ENCODE peak calls at places on chromosomes 7 and 10, in six cellular contexts. One of them, this sample, is unnamed.
A peak's percentile ranks its signal among the peaks of the same experiment; 100 is the strongest.

GRCh38 chr10:44571701-44572100 is 186.8 kb upstream of the CXCL12 start:
- DNase-seq in stimulated activated CD4-positive, alpha-beta T cell treated with anti-CD3 and anti-CD28 coated beads, Interleukin-2, amount 100 ng/mL, for 24 hours: no peak
- DNase-seq in activated CD8-positive, alpha-beta memory T cell treated with anti-CD3 and anti-CD28 coated beads for 48 hours: no peak
- DNase-seq in HS-5: peak; percentile 9
- DNase-seq in psoas muscle: no peak
- DNase-seq in HEK293T: no peak
- DNase-seq in this sample: no peak

GRCh38 chr7:124152859-124153692 is 120.2 kb upstream of the TMEM229A start:
- DNase-seq in stimulated activated CD4-positive, alpha-beta T cell treated with anti-CD3 and anti-CD28 coated beads, Interleukin-2, amount 100 ng/mL, for 24 hours: no peak
- DNase-seq in activated CD8-positive, alpha-beta memory T cell treated with anti-CD3 and anti-CD28 coated beads for 48 hours: no peak
- DNase-seq in HS-5: no peak
- DNase-seq in psoas muscle: no peak
- DNase-seq in HEK293T: peak; percentile 35
- DNase-seq in this sample: no peak

GRCh38 chr7:75900617-75901315 is 14.2 kb upstream of the POR start:
- DNase-seq in stimulated activated CD4-positive, alpha-beta T cell treated with anti-CD3 and anti-CD28 coated beads, Interleukin-2, amount 100 ng/mL, for 24 hours: no peak
- DNase-seq in activated CD8-positive, alpha-beta memory T cell treated with anti-CD3 and anti-CD28 coated beads for 48 hours: no peak
- DNase-seq in HS-5: no peak
- DNase-seq in psoas muscle: no peak
- DNase-seq in HEK293T: no peak
- DNase-seq in this sample: no peak

GRCh38 chr7:2006231-2006771 is 226.4 kb downstream of the MAD1L1 start:
- DNase-seq in stimulated activated CD4-positive, alpha-beta T cell treated with anti-CD3 and anti-CD28 coated beads, Interleukin-2, amount 100 ng/mL, for 24 hours: no peak
- DNase-seq in activated CD8-positive, alpha-beta memory T cell treated with anti-CD3 and anti-CD28 coated beads for 48 hours: no peak
- DNase-seq in HS-5: no peak
- DNase-seq in psoas muscle: no peak
- DNase-seq in HEK293T: no peak
- DNase-seq in this sample: no peak

GRCh38 chr7:131546583-131547111 is 9.8 kb downstream of the PODXL start:
- DNase-seq in stimulated activated CD4-positive, alpha-beta T cell treated with anti-CD3 and anti-CD28 coated beads, Interleukin-2, amount 100 ng/mL, for 24 hours: peak; percentile 49
- DNase-seq in activated CD8-positive, alpha-beta memory T cell treated with anti-CD3 and anti-CD28 coated beads for 48 hours: no peak
- DNase-seq in HS-5: no peak
- DNase-seq in psoas muscle: no peak
- DNase-seq in HEK293T: peak; percentile 72
- DNase-seq in this sample: peak; percentile 32

GRCh38 chr10:15262036-15262713 is 93.7 kb upstream of the NMT2 start:
- DNase-seq in stimulated activated CD4-positive, alpha-beta T cell treated with anti-CD3 and anti-CD28 coated beads, Interleukin-2, amount 100 ng/mL, for 24 hours: no peak
- DNase-seq in activated CD8-positive, alpha-beta memory T cell treated with anti-CD3 and anti-CD28 coated beads for 48 hours: no peak
- DNase-seq in HS-5: no peak
- DNase-seq in psoas muscle: no peak
- DNase-seq in HEK293T: peak; percentile 29
- DNase-seq in this sample: no peak

GRCh38 chr7:37376386-37376785 is 72.3 kb downstream of the ELMO1 start:
- DNase-seq in stimulated activated CD4-positive, alpha-beta T cell treated with anti-CD3 and anti-CD28 coated beads, Interleukin-2, amount 100 ng/mL, for 24 hours: peak; percentile 58
- DNase-seq in activated CD8-positive, alpha-beta memory T cell treated with anti-CD3 and anti-CD28 coated beads for 48 hours: no peak
- DNase-seq in HS-5: no peak
- DNase-seq in psoas muscle: no peak
- DNase-seq in HEK293T: no peak
- DNase-seq in this sample: no peak

GRCh38 chr10:86685893-86686632 is 17.8 kb downstream of the LDB3 start:
- DNase-seq in stimulated activated CD4-positive, alpha-beta T cell treated with anti-CD3 and anti-CD28 coated beads, Interleukin-2, amount 100 ng/mL, for 24 hours: no peak
- DNase-seq in activated CD8-positive, alpha-beta memory T cell treated with anti-CD3 and anti-CD28 coated beads for 48 hours: no peak
- DNase-seq in HS-5: no peak
- DNase-seq in psoas muscle: no peak
- DNase-seq in HEK293T: no peak
- DNase-seq in this sample: no peak

GRCh38 chr10:78343266-78343665 is 309.6 kb downstream of the RPS24 start:
- DNase-seq in stimulated activated CD4-positive, alpha-beta T cell treated with anti-CD3 and anti-CD28 coated beads, Interleukin-2, amount 100 ng/mL, for 24 hours: no peak
- DNase-seq in activated CD8-positive, alpha-beta memory T cell treated with anti-CD3 and anti-CD28 coated beads for 48 hours: no peak
- DNase-seq in HS-5: no peak
- DNase-seq in psoas muscle: no peak
- DNase-seq in HEK293T: no peak
- DNase-seq in this sample: no peak

GRCh38 chr7:54802841-54803240 is 43.8 kb upstream of the SEC61G start:
- DNase-seq in stimulated activated CD4-positive, alpha-beta T cell treated with anti-CD3 and anti-CD28 coated beads, Interleukin-2, amount 100 ng/mL, for 24 hours: no peak
- DNase-seq in activated CD8-positive, alpha-beta memory T cell treated with anti-CD3 and anti-CD28 coated beads for 48 hours: no peak
- DNase-seq in HS-5: no peak
- DNase-seq in psoas muscle: no peak
- DNase-seq in HEK293T: no peak
- DNase-seq in this sample: no peak

GRCh38 chr7:43198016-43198415 is 85.6 kb downstream of the HECW1 start:
- DNase-seq in stimulated activated CD4-positive, alpha-beta T cell treated with anti-CD3 and anti-CD28 coated beads, Interleukin-2, amount 100 ng/mL, for 24 hours: no peak
- DNase-seq in activated CD8-positive, alpha-beta memory T cell treated with anti-CD3 and anti-CD28 coated beads for 48 hours: no peak
- DNase-seq in HS-5: no peak
- DNase-seq in psoas muscle: no peak
- DNase-seq in HEK293T: no peak
- DNase-seq in this sample: no peak

GRCh38 chr7:111827863-111828504 is 265.7 kb upstream of the IMMP2L start:
- DNase-seq in stimulated activated CD4-positive, alpha-beta T cell treated with anti-CD3 and anti-CD28 coated beads, Interleukin-2, amount 100 ng/mL, for 24 hours: no peak
- DNase-seq in activated CD8-positive, alpha-beta memory T cell treated with anti-CD3 and anti-CD28 coated beads for 48 hours: no peak
- DNase-seq in HS-5: no peak
- DNase-seq in psoas muscle: no peak
- DNase-seq in HEK293T: no peak
- DNase-seq in this sample: no peak

GRCh38 chr10:132878091-132878729 is 64.2 kb downstream of the CFAP46 start:
- DNase-seq in stimulated activated CD4-positive, alpha-beta T cell treated with anti-CD3 and anti-CD28 coated beads, Interleukin-2, amount 100 ng/mL, for 24 hours: no peak
- DNase-seq in activated CD8-positive, alpha-beta memory T cell treated with anti-CD3 and anti-CD28 coated beads for 48 hours: no peak
- DNase-seq in HS-5: no peak
- DNase-seq in psoas muscle: peak; percentile 29
- DNase-seq in HEK293T: no peak
- DNase-seq in this sample: no peak

GRCh38 chr7:92296898-92297435 is 51.2 kb downstream of the ANKIB1 start:
- DNase-seq in stimulated activated CD4-positive, alpha-beta T cell treated with anti-CD3 and anti-CD28 coated beads, Interleukin-2, amount 100 ng/mL, for 24 hours: no peak
- DNase-seq in activated CD8-positive, alpha-beta memory T cell treated with anti-CD3 and anti-CD28 coated beads for 48 hours: no peak
- DNase-seq in HS-5: no peak
- DNase-seq in psoas muscle: no peak
- DNase-seq in HEK293T: no peak
- DNase-seq in this sample: no peak

GRCh38 chr7:19958309-19958896 is 185.0 kb upstream of the TMEM196 start:
- DNase-seq in stimulated activated CD4-positive, alpha-beta T cell treated with anti-CD3 and anti-CD28 coated beads, Interleukin-2, amount 100 ng/mL, for 24 hours: no peak
- DNase-seq in activated CD8-positive, alpha-beta memory T cell treated with anti-CD3 and anti-CD28 coated beads for 48 hours: no peak
- DNase-seq in HS-5: peak; percentile 99
- DNase-seq in psoas muscle: no peak
- DNase-seq in HEK293T: no peak
- DNase-seq in this sample: no peak

GRCh38 chr7:4519819-4520520 is 162.1 kb upstream of the FOXK1 start:
- DNase-seq in stimulated activated CD4-positive, alpha-beta T cell treated with anti-CD3 and anti-CD28 coated beads, Interleukin-2, amount 100 ng/mL, for 24 hours: no peak
- DNase-seq in activated CD8-positive, alpha-beta memory T cell treated with anti-CD3 and anti-CD28 coated beads for 48 hours: no peak
- DNase-seq in HS-5: no peak
- DNase-seq in psoas muscle: no peak
- DNase-seq in HEK293T: no peak
- DNase-seq in this sample: no peak

GRCh38 chr10:28761084-28761875 is 84.0 kb downstream of the BAMBI start:
- DNase-seq in stimulated activated CD4-positive, alpha-beta T cell treated with anti-CD3 and anti-CD28 coated beads, Interleukin-2, amount 100 ng/mL, for 24 hours: no peak
- DNase-seq in activated CD8-positive, alpha-beta memory T cell treated with anti-CD3 and anti-CD28 coated beads for 48 hours: no peak
- DNase-seq in HS-5: no peak
- DNase-seq in psoas muscle: no peak
- DNase-seq in HEK293T: no peak
- DNase-seq in this sample: no peak

GRCh38 chr7:56105508-56105907 is 768 bp downstream of the CHCHD2 start:
- DNase-seq in stimulated activated CD4-positive, alpha-beta T cell treated with anti-CD3 and anti-CD28 coated beads, Interleukin-2, amount 100 ng/mL, for 24 hours: peak; percentile 28
- DNase-seq in activated CD8-positive, alpha-beta memory T cell treated with anti-CD3 and anti-CD28 coated beads for 48 hours: no peak
- DNase-seq in HS-5: peak; percentile 49
- DNase-seq in psoas muscle: no peak
- DNase-seq in HEK293T: no peak
- DNase-seq in this sample: peak; percentile 39

GRCh38 chr10:118958984-118959916 is 70.3 kb upstream of the NANOS1 start:
- DNase-seq in stimulated activated CD4-positive, alpha-beta T cell treated with anti-CD3 and anti-CD28 coated beads, Interleukin-2, amount 100 ng/mL, for 24 hours: no peak
- DNase-seq in activated CD8-positive, alpha-beta memory T cell treated with anti-CD3 and anti-CD28 coated beads for 48 hours: no peak
- DNase-seq in HS-5: peak; percentile 49
- DNase-seq in psoas muscle: peak; percentile 84
- DNase-seq in HEK293T: no peak
- DNase-seq in this sample: no peak

GRCh38 chr7:2309889-2310331 is 4.3 kb downstream of the SNX8 start:
- DNase-seq in stimulated activated CD4-positive, alpha-beta T cell treated with anti-CD3 and anti-CD28 coated beads, Interleukin-2, amount 100 ng/mL, for 24 hours: no peak
- DNase-seq in activated CD8-positive, alpha-beta memory T cell treated with anti-CD3 and anti-CD28 coated beads for 48 hours: no peak
- DNase-seq in HS-5: peak; percentile 98
- DNase-seq in psoas muscle: no peak
- DNase-seq in HEK293T: no peak
- DNase-seq in this sample: no peak

GRCh38 chr10:76086571-76087260 is 655.3 kb downstream of the LRMDA start:
- DNase-seq in stimulated activated CD4-positive, alpha-beta T cell treated with anti-CD3 and anti-CD28 coated beads, Interleukin-2, amount 100 ng/mL, for 24 hours: no peak
- DNase-seq in activated CD8-positive, alpha-beta memory T cell treated with anti-CD3 and anti-CD28 coated beads for 48 hours: no peak
- DNase-seq in HS-5: no peak
- DNase-seq in psoas muscle: peak; percentile 80
- DNase-seq in HEK293T: peak; percentile 76
- DNase-seq in this sample: no peak

GRCh38 chr7:111729483-111729882 is 167.2 kb upstream of the IMMP2L start:
- DNase-seq in stimulated activated CD4-positive, alpha-beta T cell treated with anti-CD3 and anti-CD28 coated beads, Interleukin-2, amount 100 ng/mL, for 24 hours: no peak
- DNase-seq in activated CD8-positive, alpha-beta memory T cell treated with anti-CD3 and anti-CD28 coated beads for 48 hours: no peak
- DNase-seq in HS-5: no peak
- DNase-seq in psoas muscle: no peak
- DNase-seq in HEK293T: no peak
- DNase-seq in this sample: no peak

GRCh38 chr7:883029-884021 is 7.0 kb downstream of the GET4 start:
- DNase-seq in stimulated activated CD4-positive, alpha-beta T cell treated with anti-CD3 and anti-CD28 coated beads, Interleukin-2, amount 100 ng/mL, for 24 hours: no peak
- DNase-seq in activated CD8-positive, alpha-beta memory T cell treated with anti-CD3 and anti-CD28 coated beads for 48 hours: no peak
- DNase-seq in HS-5: no peak
- DNase-seq in psoas muscle: peak; percentile 64
- DNase-seq in HEK293T: no peak
- DNase-seq in this sample: no peak

This sample was measured in central memory CD4-positive, alpha-beta T cell.